ENCODE peak calls at places on chromosomes 7 and 10, in ten cellular contexts. Q is activated CD8-positive, alpha-beta T cell treated with anti-CD3 and anti-CD28 coated beads for 36 hours; S is hepatocyte; L is GM10248; G is HFF-Myc; V is AG09319; X is neural progenitor cell; P is fibroblast of pulmonary artery; Y is endothelial cell; Z is mesothelial cell of epicardium. N is an unnamed sample.

GRCh38 chr10:972763-973162 is 15.5 kb upstream of the GTPBP4 start:
- DNase-seq in Q (no peak), S (no peak), L (no peak), G (no peak), V (no peak), X (no peak), P (no peak), Y (no peak), Z (no peak), N (no peak)

GRCh38 chr10:33122014-33122788 is 164.2 kb upstream of the ITGB1 start:
- DNase-seq in Q (no peak), S (peak), L (no peak), G (peak), V (peak), X (no peak), P (peak), Y (no peak), Z (no peak), N (no peak)

GRCh38 chr10:110529596-110530011 is 31.9 kb downstream of the DUSP5 start:
- DNase-seq in Q (peak), S (no peak), L (no peak), G (no peak), V (no peak), X (no peak), P (peak), Y (no peak), Z (no peak), N (no peak)

GRCh38 chr7:34311591-34311990 is 346.4 kb upstream of the NPSR1 start:
- DNase-seq in Q (no peak), S (no peak), L (no peak), G (no peak), V (no peak), X (no peak), P (no peak), Y (no peak), Z (no peak), N (no peak)

GRCh38 chr7:45027774-45028114 is 27.7 kb downstream of the CCM2 start:
- DNase-seq in Q (peak), S (no peak), L (no peak), G (no peak), V (no peak), X (no peak), P (no peak), Y (no peak), Z (no peak), N (no peak)

GRCh38 chr7:51187941-51188340 is 128.7 kb downstream of the COBL start:
- DNase-seq in Q (no peak), S (peak), L (no peak), G (no peak), V (no peak), X (peak), P (no peak), Y (peak), Z (no peak), N (no peak)

GRCh38 chr10:58384095-58384494 is 1.1 kb upstream of the TFAM start:
- DNase-seq in Q (no peak), S (no peak), L (peak), G (no peak), V (no peak), X (no peak), P (no peak), Y (no peak), Z (no peak), N (peak)

GRCh38 chr7:75617634-75618234 is 121.0 kb downstream of the HIP1 start:
- DNase-seq in Q (peak), S (no peak), L (no peak), G (no peak), V (no peak), X (no peak), P (peak), Y (no peak), Z (no peak), N (no peak)

GRCh38 chr10:24385776-24386175 is 176.8 kb downstream of the KIAA1217 start:
- DNase-seq in Q (no peak), S (peak), L (no peak), G (no peak), V (no peak), X (no peak), P (peak), Y (peak), Z (no peak), N (no peak)

GRCh38 chr10:33921970-33922605 is 587.6 kb upstream of the NRP1 start:
- DNase-seq in Q (peak), S (no peak), L (no peak), G (no peak), V (no peak), X (no peak), P (no peak), Y (no peak), Z (no peak), N (no peak)

GRCh38 chr10:110269641-110270318 is 34.9 kb downstream of the SMNDC1 start:
- DNase-seq in Q (peak), S (peak), L (no peak), G (no peak), V (no peak), X (no peak), P (peak), Y (no peak), Z (no peak), N (no peak)

GRCh38 chr7:50467817-50468610 is 17.9 kb upstream of the FIGNL1 start:
- DNase-seq in Q (peak), S (peak), L (peak), G (peak), V (peak), X (peak), P (peak), Y (peak), Z (peak), N (peak)

GRCh38 chr7:17103984-17104383 is 194.5 kb upstream of the AHR start:
- DNase-seq in Q (no peak), S (no peak), L (no peak), G (no peak), V (no peak), X (no peak), P (peak), Y (no peak), Z (no peak), N (no peak)

GRCh38 chr7:98229441-98229840 is 18.2 kb downstream of the BHLHA15 start:
- DNase-seq in Q (no peak), S (no peak), L (no peak), G (no peak), V (no peak), X (no peak), P (no peak), Y (no peak), Z (no peak), N (no peak)

GRCh38 chr7:28774529-28775057 is 183.5 kb downstream of the TRIL start:
- DNase-seq in Q (no peak), S (no peak), L (no peak), G (no peak), V (no peak), X (no peak), P (no peak), Y (no peak), Z (no peak), N (no peak)

GRCh38 chr10:94129393-94130130 is 135.8 kb downstream of the PLCE1 start:
- DNase-seq in Q (no peak), S (peak), L (no peak), G (no peak), V (peak), X (no peak), P (peak), Y (no peak), Z (no peak), N (no peak)

GRCh38 chr10:126904807-126905686 is at the start of gene DOCK1:
- DNase-seq in Q (peak), S (peak), L (no peak), G (no peak), V (peak), X (peak), P (peak), Y (peak), Z (peak), N (no peak)

GRCh38 chr10:35027567-35027966 is 62.6 kb downstream of the CUL2 start:
- DNase-seq in Q (no peak), S (no peak), L (no peak), G (no peak), V (no peak), X (no peak), P (peak), Y (no peak), Z (no peak), N (no peak)

GRCh38 chr10:27759483-27760281 is 14.1 kb upstream of the MKX start:
- DNase-seq in Q (no peak), S (no peak), L (no peak), G (no peak), V (no peak), X (peak), P (no peak), Y (peak), Z (no peak), N (no peak)

GRCh38 chr10:121694966-121695340 is 96.7 kb upstream of the FGFR2 start:
- DNase-seq in Q (no peak), S (no peak), L (no peak), G (no peak), V (no peak), X (no peak), P (no peak), Y (no peak), Z (no peak), N (no peak)

GRCh38 chr7:115709664-115710063 is 320.9 kb downstream of the TFEC start:
- DNase-seq in Q (no peak), S (no peak), L (no peak), G (no peak), V (no peak), X (no peak), P (no peak), Y (no peak), Z (no peak), N (no peak)

GRCh38 chr7:115704884-115705283 is 325.7 kb downstream of the TFEC start:
- DNase-seq in Q (no peak), S (no peak), L (no peak), G (no peak), V (no peak), X (no peak), P (no peak), Y (no peak), Z (no peak), N (no peak)

GRCh38 chr7:115707684-115708341 is 322.8 kb downstream of the TFEC start:
- DNase-seq in Q (no peak), S (no peak), L (no peak), G (no peak), V (no peak), X (no peak), P (no peak), Y (no peak), Z (no peak), N (no peak)

DNA sequence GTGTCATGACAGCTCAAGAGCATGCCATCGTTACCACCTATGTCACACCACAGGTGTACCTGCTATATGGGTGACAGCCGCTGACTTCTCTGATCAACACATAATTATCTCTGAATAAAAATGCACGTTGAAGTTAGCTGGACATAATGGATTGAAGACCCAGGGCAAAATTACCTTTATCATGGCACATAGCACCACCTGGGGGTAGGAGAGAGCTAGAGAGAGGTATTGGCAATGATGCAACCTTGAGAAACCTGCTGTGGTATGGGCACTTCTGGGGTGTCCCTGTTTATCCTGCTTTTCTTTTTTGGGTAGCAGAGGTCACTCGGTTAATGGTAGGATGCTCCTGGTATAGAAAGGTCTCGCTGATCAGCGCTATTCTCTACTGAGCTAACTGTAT is 323.3 kb downstream of the TFEC start:
- DNase-seq in Q (peak), S (peak), L (no peak), G (peak), V (peak), X (peak), P (peak), Y (peak), Z (no peak), N (no peak)
- TF ChIP-seq CTCF in Q (no peak), S (peak), L (peak), G (peak), V (peak), X (peak), P (peak), Y (no peak), Z (no peak), N (peak)

GRCh38 chr7:113402005-113402404 is 283.7 kb upstream of the SMIM30 start:
- DNase-seq in Q (no peak), S (no peak), L (no peak), G (no peak), V (no peak), X (no peak), P (no peak), Y (no peak), Z (no peak), N (no peak)

GRCh38 chr7:113408999-113409398 is 290.6 kb upstream of the SMIM30 start:
- DNase-seq in Q (peak), S (no peak), L (no peak), G (no peak), V (no peak), X (no peak), P (no peak), Y (no peak), Z (no peak), N (no peak)

GRCh38 chr7:113405296-113406056 is 287.1 kb upstream of the SMIM30 start:
- DNase-seq in Q (no peak), S (no peak), L (no peak), G (no peak), V (no peak), X (no peak), P (no peak), Y (no peak), Z (no peak), N (no peak)

DNA sequence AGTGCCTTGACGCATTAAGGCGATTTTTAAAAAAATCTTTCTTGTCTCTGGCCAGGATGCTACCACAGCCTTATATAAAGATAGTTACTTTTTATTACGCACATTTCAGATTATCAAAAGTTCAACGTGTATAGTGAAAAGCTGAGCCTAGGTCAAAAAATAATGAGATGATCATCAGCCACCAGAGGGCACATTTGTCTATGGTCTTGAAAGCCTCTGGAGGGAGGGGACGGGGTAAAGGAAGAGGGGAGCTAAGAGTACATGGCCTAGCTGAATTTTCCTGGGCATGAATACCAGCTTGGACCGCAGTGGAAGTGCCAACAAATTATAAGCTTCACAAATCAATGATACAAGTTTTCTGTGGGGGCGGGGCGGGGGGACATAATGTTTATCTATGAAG is 285.9 kb upstream of the SMIM30 start:
- DNase-seq in Q (peak), S (no peak), L (peak), G (no peak), V (no peak), X (peak), P (no peak), Y (peak), Z (no peak), N (no peak)
- TF ChIP-seq CTCF in Q (no peak), S (no peak), L (no peak), G (peak), V (no peak), X (peak), P (no peak), Y (peak), Z (no peak), N (no peak)

GRCh38 chr7:101581891-101582290 is 47.2 kb downstream of the MYL10 start:
- DNase-seq in Q (no peak), S (no peak), L (peak), G (no peak), V (no peak), X (no peak), P (no peak), Y (no peak), Z (no peak), N (peak)
- TF ChIP-seq CTCF in Q (no peak), S (no peak), L (no peak), G (no peak), V (no peak), X (no peak), P (no peak), Y (no peak), Z (no peak), N (no peak)

GRCh38 chr7:100572281-100572948 is 1.3 kb downstream of the SAP25 start:
- DNase-seq in Q (no peak), S (no peak), L (no peak), G (no peak), V (no peak), X (no peak), P (no peak), Y (no peak), Z (no peak), N (no peak)

GRCh38 chr7:100574362-100575205 is 884 bp upstream of the SAP25 start:
- DNase-seq in Q (no peak), S (no peak), L (no peak), G (no peak), V (no peak), X (no peak), P (no peak), Y (no peak), Z (no peak), N (no peak)

GRCh38 chr7:100573691-100574361 is at the start of gene SAP25:
- DNase-seq in Q (no peak), S (no peak), L (no peak), G (no peak), V (no peak), X (no peak), P (no peak), Y (peak), Z (no peak), N (no peak)

GRCh38 chr7:100571829-100572116 is 1.9 kb downstream of the SAP25 start:
- DNase-seq in Q (peak), S (peak), L (no peak), G (no peak), V (no peak), X (no peak), P (no peak), Y (no peak), Z (no peak), N (no peak)

DNA sequence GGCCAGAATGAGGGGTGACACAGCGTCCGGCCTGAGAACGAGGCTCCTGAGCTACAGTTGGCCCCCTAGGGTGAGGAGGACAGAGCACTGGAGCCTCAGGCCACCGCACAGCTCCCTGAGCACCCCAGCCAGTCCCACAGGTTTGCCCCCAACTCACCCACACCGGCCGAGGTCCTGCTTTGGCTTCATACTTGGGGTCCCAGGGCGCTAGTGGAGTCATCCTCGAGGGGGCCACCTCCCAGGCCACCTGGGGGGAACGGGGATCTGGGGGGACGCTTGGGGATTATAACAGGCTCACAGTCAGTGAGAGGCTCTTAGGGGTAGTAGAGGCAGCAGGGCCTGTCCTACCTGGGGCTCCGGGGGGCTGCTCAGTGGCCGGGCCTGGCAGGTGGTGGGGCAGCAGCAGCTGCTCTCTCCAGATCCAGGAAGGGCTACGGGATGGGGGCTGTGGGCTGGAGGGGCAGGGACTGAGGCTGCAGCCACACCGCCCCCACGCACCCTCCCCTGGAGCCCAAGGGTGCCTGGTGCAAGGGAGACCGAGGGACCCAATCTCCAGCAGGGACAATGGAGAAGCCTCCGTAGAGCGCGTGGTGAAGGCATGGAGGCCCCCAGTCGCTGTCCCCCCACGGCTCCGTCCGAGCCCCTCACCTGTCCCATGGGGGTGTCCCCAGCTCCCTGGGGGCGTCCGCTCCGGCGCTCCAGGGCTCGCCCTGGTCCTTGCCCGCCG is 588 bp downstream of the SAP25 start:
- DNase-seq in Q (no peak), S (no peak), L (no peak), G (no peak), V (no peak), X (no peak), P (no peak), Y (no peak), Z (no peak), N (no peak)
- TF ChIP-seq CTCF in Q (no peak), S (no peak), L (no peak), G (no peak), V (no peak), X (no peak), P (no peak), Y (no peak), Z (no peak), N (no peak)

GRCh38 chr7:130040576-130040975 is 10.6 kb downstream of the ZC3HC1 start:
- DNase-seq in Q (no peak), S (no peak), L (no peak), G (no peak), V (no peak), X (no peak), P (no peak), Y (no peak), Z (no peak), N (no peak)

GRCh38 chr7:130032698-130033097 is 18.5 kb downstream of the ZC3HC1 start:
- DNase-seq in Q (no peak), S (no peak), L (no peak), G (no peak), V (no peak), X (no peak), P (no peak), Y (no peak), Z (no peak), N (no peak)

GRCh38 chr7:130037703-130038102 is 13.5 kb downstream of the ZC3HC1 start:
- DNase-seq in Q (no peak), S (peak), L (no peak), G (no peak), V (no peak), X (no peak), P (peak), Y (no peak), Z (no peak), N (no peak)
- TF ChIP-seq CTCF in Q (no peak), S (peak), L (peak), G (no peak), V (peak), X (peak), P (peak), Y (no peak), Z (no peak), N (no peak)